ENCODE peak calls at places on chromosome 1, in five cellular contexts. H is AG09309, U is AG08396, G is AG04449, I is stomach. L is an unnamed sample.

GRCh38 chr1:214280386-214281029 is 451 bp upstream of the SMYD2 start:
- DNase-seq in G (no peak), I (peak; percentile 56), H (no peak), U (peak; percentile 29), L (peak; percentile 92)

GRCh38 chr1:165974598-165975131 is 147.3 kb downstream of the UCK2 start:
- DNase-seq in U (no peak), I (no peak), H (no peak), G (no peak), L (no peak)

GRCh38 chr1:156726549-156727226 is 1.6 kb upstream of the METTL25B start:
- DNase-seq in I (peak; percentile 50), G (no peak), H (no peak), U (peak; percentile 69), L (no peak)

GRCh38 chr1:38004284-38005101 is 821 bp downstream of the FHL3 start:
- DNase-seq in H (no peak), I (no peak), U (no peak), G (no peak), L (no peak)

GRCh38 chr1:74505133-74505532 is 7.3 kb downstream of the LRRC53 start:
- DNase-seq in I (no peak), H (no peak), U (no peak), G (no peak), L (no peak)

GRCh38 chr1:174974711-174975111 is 25.0 kb upstream of the CACYBP start:
- DNase-seq in I (no peak), H (no peak), G (no peak), U (no peak), L (no peak)

GRCh38 chr1:219505886-219506285 is 107.0 kb downstream of the ZC3H11B start:
- DNase-seq in U (no peak), H (peak; percentile 28), G (no peak), I (no peak), L (no peak)

GRCh38 chr1:151759241-151759640 is 4.1 kb downstream of the MRPL9 start:
- DNase-seq in I (no peak), H (no peak), U (no peak), G (no peak), L (no peak)

GRCh38 chr1:72282690-72283203 is 408 bp upstream of the NEGR1 start:
- DNase-seq in H (peak; percentile 71), G (no peak), I (peak; percentile 81), U (peak; percentile 85), L (peak; percentile 93)

GRCh38 chr1:160806109-160806665 is 10.2 kb downstream of the LY9 start:
- DNase-seq in I (no peak), U (no peak), H (no peak), G (no peak), L (no peak)

GRCh38 chr1:6582370-6582769 is 2.6 kb downstream of the ZBTB48 start:
- DNase-seq in G (no peak), H (no peak), U (no peak), I (peak; percentile 65), L (no peak)

GRCh38 chr1:79760521-79760920 is 754.0 kb upstream of the ADGRL4 start:
- DNase-seq in I (no peak), U (no peak), G (no peak), H (no peak), L (no peak)

GRCh38 chr1:241451981-241452380 is 67.6 kb downstream of the FH start:
- DNase-seq in G (no peak), H (no peak), U (no peak), I (no peak), L (no peak)

GRCh38 chr1:232899839-232900238 is 50.6 kb upstream of the NTPCR start:
- DNase-seq in I (no peak), H (no peak), G (no peak), U (no peak), L (no peak)

GRCh38 chr1:35044406-35044805 is 12.7 kb upstream of the ZMYM6 start:
- DNase-seq in G (no peak), I (no peak), H (no peak), U (no peak), L (no peak)

GRCh38 chr1:172286629-172287076 is 133.8 kb upstream of the C1orf105 start:
- DNase-seq in I (no peak), U (peak; percentile 63), G (peak; percentile 77), H (peak; percentile 95), L (no peak)

GRCh38 chr1:70847013-70847412 is 200.6 kb downstream of the PTGER3 start:
- DNase-seq in G (no peak), U (no peak), H (no peak), I (no peak), L (no peak)

GRCh38 chr1:62689524-62689923 is 1.3 kb upstream of the DOCK7 start:
- DNase-seq in G (no peak), U (peak; percentile 56), I (no peak), H (peak; percentile 34), L (no peak)

GRCh38 chr1:206734499-206735142 is 36.0 kb upstream of the IL19 start:
- DNase-seq in H (no peak), G (no peak), U (peak; percentile 68), I (peak; percentile 60), L (peak; percentile 85)

GRCh38 chr1:2819429-2819828 is 17.9 kb upstream of the TTC34 start:
- DNase-seq in H (no peak), G (no peak), I (no peak), U (no peak), L (peak; percentile 38)

GRCh38 chr1:192477630-192478029 is 97.9 kb upstream of the RGS1 start:
- DNase-seq in G (no peak), I (no peak), H (peak; percentile 16), U (peak; percentile 33), L (no peak)

GRCh38 chr1:171740987-171741871 is 636 bp downstream of the VAMP4 start:
- DNase-seq in U (peak; percentile 30), I (peak; percentile 33), G (no peak), H (no peak), L (no peak)

GRCh38 chr1:22825790-22826189 is 115.2 kb downstream of the EPHB2 start:
- DNase-seq in U (no peak), H (no peak), I (no peak), G (no peak), L (peak; percentile 33)

GRCh38 chr1:221169447-221169889 is 290.2 kb downstream of the HLX start:
- DNase-seq in U (no peak), I (no peak), G (peak; percentile 51), H (no peak), L (no peak)

GRCh38 chr1:38891753-38892152 is 10.4 kb upstream of the GJA9 start:
- DNase-seq in H (no peak), G (no peak), I (no peak), U (no peak), L (no peak)

GRCh38 chr1:19737413-19737812 is 62.3 kb downstream of the TMCO4 start:
- DNase-seq in I (no peak), U (no peak), G (no peak), H (no peak), L (no peak)

GRCh38 chr1:170415734-170416372 is 116.1 kb upstream of the GORAB start:
- DNase-seq in G (no peak), U (no peak), H (peak; percentile 75), I (no peak), L (no peak)

GRCh38 chr1:154329551-154330131 is 4.3 kb downstream of the ATP8B2 start:
- DNase-seq in H (no peak), I (no peak), U (no peak), G (no peak), L (no peak)

GRCh38 chr1:93616996-93617669 is 64.5 kb downstream of the BCAR3 start:
- DNase-seq in U (no peak), I (peak; percentile 79), G (no peak), H (no peak), L (no peak)

GRCh38 chr1:53508991-53509663 is 49.9 kb downstream of the DMRTB1 start:
- DNase-seq in H (no peak), U (peak; percentile 57), G (no peak), I (no peak), L (no peak)

GRCh38 chr1:20723537-20724363 is 5.9 kb upstream of the KIF17 start:
- DNase-seq in H (no peak), U (no peak), I (no peak), G (no peak), L (no peak)

GRCh38 chr1:99675994-99676393 is 30.1 kb downstream of the PALMD start:
- DNase-seq in G (no peak), I (no peak), H (no peak), U (no peak), L (no peak)

GRCh38 chr1:11847667-11848445 is at the start of gene NPPA:
- DNase-seq in H (no peak), I (no peak), G (no peak), U (peak; percentile 39), L (no peak)

GRCh38 chr1:50976111-50976889 is 6.3 kb downstream of the CDKN2C start:
- DNase-seq in H (no peak), I (no peak), U (no peak), G (no peak), L (no peak)

GRCh38 chr1:9425859-9426258 is 113.4 kb upstream of the SLC25A33 start:
- DNase-seq in I (no peak), H (no peak), U (no peak), G (no peak), L (no peak)

GRCh38 chr1:231021540-231022031 is 18.5 kb downstream of the FAM89A start:
- DNase-seq in U (no peak), H (no peak), I (no peak), G (no peak), L (no peak)

GRCh38 chr1:42784547-42784945 is 245 bp upstream of the TMEM269 start:
- DNase-seq in U (no peak), G (no peak), I (no peak), H (no peak), L (no peak)